ENCODE peak calls at places on chromosomes 5 and 9, in eight cellular contexts. One of them, this sample, is unnamed.

GRCh38 chr5:23027830-23028229 is 174.7 kb upstream of the CDH12 start:
- DNase-seq in mesothelial cell of epicardium: no peak
- DNase-seq in non-pigmented ciliary epithelial cell: no peak
- DNase-seq in T-helper 2 cell: no peak
- DNase-seq in H54: no peak
- DNase-seq in C1 segment of cervical spinal cord: no peak
- DNase-seq in natural killer cell treated with Interleukin-12 subunit alpha and Interleukin-12 subunit beta and Interleukin-15 and Interleukin-18, amount 100 ng/mL, for 72 hours: no peak
- DNase-seq in LoVo: no peak
- DNase-seq in this sample: no peak

GRCh38 chr9:2622361-2623045 is 916 bp downstream of the VLDLR start:
- DNase-seq in H54: peak
- DNase-seq in mesothelial cell of epicardium: peak
- DNase-seq in LoVo: no peak
- DNase-seq in non-pigmented ciliary epithelial cell: no peak
- DNase-seq in natural killer cell treated with Interleukin-12 subunit alpha and Interleukin-12 subunit beta and Interleukin-15 and Interleukin-18, amount 100 ng/mL, for 72 hours: no peak
- DNase-seq in C1 segment of cervical spinal cord: no peak
- DNase-seq in T-helper 2 cell: peak
- DNase-seq in this sample: peak

GRCh38 chr9:127960410-127961165 is 20.2 kb downstream of the EEIG1 start:
- DNase-seq in H54: no peak
- DNase-seq in LoVo: no peak
- DNase-seq in mesothelial cell of epicardium: no peak
- DNase-seq in C1 segment of cervical spinal cord: no peak
- DNase-seq in natural killer cell treated with Interleukin-12 subunit alpha and Interleukin-12 subunit beta and Interleukin-15 and Interleukin-18, amount 100 ng/mL, for 72 hours: no peak
- DNase-seq in T-helper 2 cell: no peak
- DNase-seq in non-pigmented ciliary epithelial cell: no peak
- DNase-seq in this sample: no peak

GRCh38 chr9:134502261-134503211 is 139.1 kb upstream of the COL5A1 start:
- DNase-seq in T-helper 2 cell: no peak
- DNase-seq in C1 segment of cervical spinal cord: no peak
- DNase-seq in LoVo: no peak
- DNase-seq in mesothelial cell of epicardium: peak
- DNase-seq in non-pigmented ciliary epithelial cell: peak
- DNase-seq in H54: peak
- DNase-seq in natural killer cell treated with Interleukin-12 subunit alpha and Interleukin-12 subunit beta and Interleukin-15 and Interleukin-18, amount 100 ng/mL, for 72 hours: peak
- DNase-seq in this sample: no peak

GRCh38 chr9:121498150-121498486 is 1.5 kb downstream of the GGTA1 start:
- DNase-seq in non-pigmented ciliary epithelial cell: peak
- DNase-seq in natural killer cell treated with Interleukin-12 subunit alpha and Interleukin-12 subunit beta and Interleukin-15 and Interleukin-18, amount 100 ng/mL, for 72 hours: no peak
- DNase-seq in mesothelial cell of epicardium: no peak
- DNase-seq in H54: peak
- DNase-seq in T-helper 2 cell: peak
- DNase-seq in C1 segment of cervical spinal cord: no peak
- DNase-seq in LoVo: peak
- DNase-seq in this sample: no peak

GRCh38 chr5:168528521-168529360 is at the start of gene FBLL1:
- DNase-seq in H54: no peak
- DNase-seq in T-helper 2 cell: peak
- DNase-seq in mesothelial cell of epicardium: no peak
- DNase-seq in LoVo: no peak
- DNase-seq in non-pigmented ciliary epithelial cell: no peak
- DNase-seq in natural killer cell treated with Interleukin-12 subunit alpha and Interleukin-12 subunit beta and Interleukin-15 and Interleukin-18, amount 100 ng/mL, for 72 hours: no peak
- DNase-seq in C1 segment of cervical spinal cord: no peak
- DNase-seq in this sample: no peak

GRCh38 chr5:106454651-106455415 is 1215.9 kb downstream of the EFNA5 start:
- DNase-seq in non-pigmented ciliary epithelial cell: peak
- DNase-seq in mesothelial cell of epicardium: no peak
- DNase-seq in LoVo: peak
- DNase-seq in natural killer cell treated with Interleukin-12 subunit alpha and Interleukin-12 subunit beta and Interleukin-15 and Interleukin-18, amount 100 ng/mL, for 72 hours: no peak
- DNase-seq in T-helper 2 cell: no peak
- DNase-seq in C1 segment of cervical spinal cord: no peak
- DNase-seq in H54: peak
- DNase-seq in this sample: no peak

GRCh38 chr9:110089681-110090370 is 118.1 kb downstream of the C9orf152 start:
- DNase-seq in H54: no peak
- DNase-seq in non-pigmented ciliary epithelial cell: no peak
- DNase-seq in T-helper 2 cell: no peak
- DNase-seq in C1 segment of cervical spinal cord: no peak
- DNase-seq in natural killer cell treated with Interleukin-12 subunit alpha and Interleukin-12 subunit beta and Interleukin-15 and Interleukin-18, amount 100 ng/mL, for 72 hours: no peak
- DNase-seq in LoVo: peak
- DNase-seq in mesothelial cell of epicardium: no peak
- DNase-seq in this sample: no peak